ENCODE peak calls at places on chromosomes 16 and 17, in nine cellular contexts. One of them, this sample, is unnamed. For H3K4me1, the result is how much of the 10 kb centered on the place peaks cover.

GRCh38 chr16:69859105-69859969 is 91.8 kb upstream of the CLEC18A start:
- ATAC-seq in RWPE2: peak
- ATAC-seq in upper lobe of right lung: peak
- ATAC-seq in left lung: peak
- ATAC-seq in lower lobe of right lung: peak
- ATAC-seq in pancreas: peak
- ATAC-seq in PC-3: peak
- ATAC-seq in HCT116: peak
- ATAC-seq in upper lobe of left lung: no peak
- ATAC-seq in this sample: no peak

GRCh38 chr17:2797226-2797625 is 988 bp downstream of the RAP1GAP2 start:
- ATAC-seq in PC-3: no peak
- ATAC-seq in RWPE2: no peak
- ATAC-seq in HCT116: no peak
- ATAC-seq in upper lobe of left lung: no peak
- ATAC-seq in left lung: no peak
- ATAC-seq in pancreas: peak
- ATAC-seq in upper lobe of right lung: no peak
- ATAC-seq in lower lobe of right lung: no peak
- ATAC-seq in this sample: no peak

GRCh38 chr17:30336369-30337171 is 2.7 kb upstream of the TMIGD1 start:
- ATAC-seq in pancreas: peak
- ATAC-seq in RWPE2: no peak
- ATAC-seq in upper lobe of right lung: peak
- ATAC-seq in HCT116: peak
- ATAC-seq in lower lobe of right lung: peak
- ATAC-seq in left lung: peak
- ATAC-seq in upper lobe of left lung: peak
- ATAC-seq in PC-3: peak
- ATAC-seq in this sample: no peak

GRCh38 chr17:40953876-40954275 is 12.9 kb downstream of the KRT39 start:
- ATAC-seq in PC-3: peak
- ATAC-seq in RWPE2: peak
- ATAC-seq in lower lobe of right lung: no peak
- ATAC-seq in left lung: no peak
- ATAC-seq in HCT116: no peak
- ATAC-seq in upper lobe of right lung: no peak
- ATAC-seq in pancreas: peak
- ATAC-seq in upper lobe of left lung: no peak
- ATAC-seq in this sample: no peak

GRCh38 chr17:4834621-4835020 is 1.5 kb downstream of the MINK1 start:
- ATAC-seq in pancreas: peak
- ATAC-seq in HCT116: no peak
- ATAC-seq in upper lobe of left lung: no peak
- ATAC-seq in PC-3: no peak
- ATAC-seq in left lung: no peak
- ATAC-seq in RWPE2: peak
- ATAC-seq in upper lobe of right lung: no peak
- ATAC-seq in lower lobe of right lung: no peak
- ATAC-seq in this sample: no peak

GRCh38 chr17:7572338-7572587 is 7.2 kb upstream of the CD68 start:
- ATAC-seq in HCT116: no peak
- ATAC-seq in RWPE2: no peak
- ATAC-seq in upper lobe of left lung: no peak
- ATAC-seq in upper lobe of right lung: no peak
- ATAC-seq in lower lobe of right lung: no peak
- ATAC-seq in PC-3: no peak
- ATAC-seq in pancreas: no peak
- ATAC-seq in left lung: no peak
- ATAC-seq in this sample: no peak

GRCh38 chr17:79027925-79028491 is 4.0 kb downstream of the C1QTNF1 start:
- ATAC-seq in HCT116: no peak
- ATAC-seq in upper lobe of right lung: peak
- ATAC-seq in left lung: no peak
- ATAC-seq in upper lobe of left lung: no peak
- ATAC-seq in RWPE2: no peak
- ATAC-seq in PC-3: no peak
- ATAC-seq in pancreas: peak
- ATAC-seq in lower lobe of right lung: no peak
- ATAC-seq in this sample: peak

GRCh38 chr16:56710181-56710737 is 19.7 kb upstream of the NUP93 start:
- ATAC-seq in lower lobe of right lung: no peak
- ATAC-seq in upper lobe of right lung: no peak
- ATAC-seq in PC-3: no peak
- ATAC-seq in RWPE2: no peak
- ATAC-seq in upper lobe of left lung: peak
- ATAC-seq in HCT116: no peak
- ATAC-seq in left lung: no peak
- ATAC-seq in pancreas: no peak
- ATAC-seq in this sample: no peak

GRCh38 chr16:57331355-57331754 is 27.2 kb upstream of the CCL22 start:
- ATAC-seq in PC-3: no peak
- ATAC-seq in pancreas: no peak
- ATAC-seq in upper lobe of right lung: no peak
- ATAC-seq in left lung: no peak
- ATAC-seq in upper lobe of left lung: no peak
- ATAC-seq in lower lobe of right lung: no peak
- ATAC-seq in RWPE2: no peak
- ATAC-seq in HCT116: no peak
- ATAC-seq in this sample: no peak

GRCh38 chr16:61617214-61617783 is 418.9 kb downstream of the CDH8 start:
- ATAC-seq in left lung: no peak
- ATAC-seq in upper lobe of right lung: no peak
- ATAC-seq in pancreas: no peak
- ATAC-seq in PC-3: no peak
- ATAC-seq in RWPE2: no peak
- ATAC-seq in upper lobe of left lung: no peak
- ATAC-seq in lower lobe of right lung: no peak
- ATAC-seq in HCT116: no peak
- ATAC-seq in this sample: no peak

GRCh38 chr16:67562526-67562917 is at the start of gene CTCF:
- ATAC-seq in upper lobe of left lung: peak
- ATAC-seq in left lung: peak
- ATAC-seq in RWPE2: peak
- ATAC-seq in pancreas: peak
- ATAC-seq in lower lobe of right lung: peak
- ATAC-seq in HCT116: peak
- ATAC-seq in PC-3: peak
- ATAC-seq in upper lobe of right lung: peak
- ATAC-seq in this sample: peak

GRCh38 chr16:89002851-89003830 is 26.1 kb upstream of the CBFA2T3 start:
- ATAC-seq in pancreas: no peak
- ATAC-seq in lower lobe of right lung: no peak
- ATAC-seq in RWPE2: no peak
- ATAC-seq in PC-3: no peak
- ATAC-seq in HCT116: no peak
- ATAC-seq in upper lobe of left lung: no peak
- ATAC-seq in upper lobe of right lung: no peak
- ATAC-seq in left lung: no peak
- ATAC-seq in this sample: no peak

GRCh38 chr16:86022381-86022960 is 123.5 kb downstream of the IRF8 start:
- ATAC-seq in lower lobe of right lung: no peak
- ATAC-seq in RWPE2: no peak
- ATAC-seq in left lung: no peak
- ATAC-seq in upper lobe of left lung: no peak
- ATAC-seq in upper lobe of right lung: no peak
- ATAC-seq in HCT116: no peak
- ATAC-seq in PC-3: no peak
- ATAC-seq in pancreas: no peak
- ATAC-seq in this sample: no peak

GRCh38 chr16:86018487-86018886 is 119.5 kb downstream of the IRF8 start:
- ATAC-seq in HCT116: no peak
- ATAC-seq in left lung: peak
- ATAC-seq in PC-3: no peak
- ATAC-seq in upper lobe of left lung: peak
- ATAC-seq in RWPE2: no peak
- ATAC-seq in pancreas: peak
- ATAC-seq in upper lobe of right lung: peak
- ATAC-seq in lower lobe of right lung: peak
- ATAC-seq in this sample: peak

GRCh38 chr16:86016201-86016965 is 117.4 kb downstream of the IRF8 start:
- ATAC-seq in PC-3: peak
- ATAC-seq in lower lobe of right lung: peak
- ATAC-seq in left lung: peak
- ATAC-seq in upper lobe of left lung: no peak
- ATAC-seq in HCT116: peak
- ATAC-seq in pancreas: peak
- ATAC-seq in RWPE2: no peak
- ATAC-seq in upper lobe of right lung: peak
- ATAC-seq in this sample: peak

GRCh38 chr16:86020971-86021370 is 122.0 kb downstream of the IRF8 start:
- ATAC-seq in upper lobe of left lung: no peak
- ATAC-seq in lower lobe of right lung: no peak
- ATAC-seq in pancreas: no peak
- ATAC-seq in upper lobe of right lung: no peak
- ATAC-seq in RWPE2: no peak
- ATAC-seq in PC-3: no peak
- ATAC-seq in left lung: no peak
- ATAC-seq in HCT116: no peak
- ATAC-seq in this sample: no peak

DNA sequence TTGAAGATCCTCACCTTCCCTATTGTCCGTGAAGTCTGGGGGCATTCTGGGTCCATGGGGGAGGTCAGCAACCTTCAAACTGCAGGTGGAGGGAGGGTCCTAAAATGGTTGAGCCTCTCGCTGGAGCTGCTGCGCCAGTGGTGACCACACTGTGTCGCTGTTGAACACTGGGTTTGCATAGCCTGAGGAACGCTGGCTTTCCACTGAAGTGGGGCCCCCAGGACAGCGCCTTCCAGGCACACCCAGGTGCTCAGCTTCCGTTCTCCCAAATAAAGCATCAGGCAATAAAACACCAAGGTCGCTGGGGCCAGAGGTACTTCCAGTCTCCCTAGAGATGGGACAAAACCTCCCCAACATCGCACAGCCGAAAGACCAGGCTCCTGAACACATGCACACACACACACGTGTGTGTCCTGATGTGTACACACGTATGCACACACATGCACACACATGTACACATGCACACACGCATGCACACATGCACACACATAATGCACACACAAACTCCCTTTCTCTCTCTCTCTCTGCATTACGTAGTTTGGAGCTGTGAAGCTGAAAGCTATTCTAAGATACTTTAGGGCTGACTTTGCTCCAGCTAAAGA is 120.6 kb downstream of the IRF8 start:
- ATAC-seq in pancreas: no peak
- ATAC-seq in HCT116: no peak
- ATAC-seq in RWPE2: no peak
- ATAC-seq in upper lobe of right lung: no peak
- ATAC-seq in PC-3: no peak
- ATAC-seq in upper lobe of left lung: no peak
- ATAC-seq in lower lobe of right lung: no peak
- ATAC-seq in left lung: no peak
- ATAC-seq in this sample: no peak
- TF ChIP-seq CTCF in pancreas: no peak
- TF ChIP-seq CTCF in HCT116: peak
- TF ChIP-seq CTCF in RWPE2: peak
- TF ChIP-seq CTCF in upper lobe of right lung: peak
- TF ChIP-seq CTCF in PC-3: peak
- TF ChIP-seq CTCF in upper lobe of left lung: no peak
- TF ChIP-seq CTCF in lower lobe of right lung: peak
- TF ChIP-seq CTCF in left lung: no peak
- TF ChIP-seq CTCF in this sample: no peak

GRCh38 chr17:81040791-81041337 is 5.9 kb downstream of the BAIAP2 start:
- ATAC-seq in upper lobe of right lung: no peak
- ATAC-seq in pancreas: no peak
- ATAC-seq in left lung: no peak
- ATAC-seq in lower lobe of right lung: no peak
- ATAC-seq in PC-3: no peak
- ATAC-seq in HCT116: peak
- ATAC-seq in upper lobe of left lung: no peak
- ATAC-seq in RWPE2: no peak
- ATAC-seq in this sample: no peak
- H3K4me1 ChIP-seq in upper lobe of right lung: half or more
- H3K4me1 ChIP-seq in pancreas: under half
- H3K4me1 ChIP-seq in left lung: half or more
- H3K4me1 ChIP-seq in lower lobe of right lung: half or more
- H3K4me1 ChIP-seq in PC-3: half or more
- H3K4me1 ChIP-seq in HCT116: half or more
- H3K4me1 ChIP-seq in upper lobe of left lung: half or more
- H3K4me1 ChIP-seq in RWPE2: half or more
- H3K4me1 ChIP-seq in this sample: under half

DNA sequence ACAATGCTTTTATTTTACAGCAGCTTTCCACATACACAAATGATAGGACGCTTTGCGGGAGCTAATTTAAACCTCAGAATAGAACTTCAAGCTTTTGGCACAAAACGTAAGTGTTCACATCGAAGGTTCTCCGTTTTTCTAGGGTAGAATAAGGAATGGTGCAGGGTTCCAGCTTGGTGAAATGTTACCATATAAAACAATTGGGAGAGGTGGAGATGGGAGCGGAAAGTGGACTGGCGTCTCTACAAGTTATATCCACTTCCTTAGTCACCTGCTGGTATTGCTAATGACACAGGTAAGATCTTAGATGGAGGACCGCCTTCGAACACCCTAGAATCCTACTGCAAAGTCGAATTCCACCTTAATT is 1.7 kb upstream of the NXN start:
- ATAC-seq in pancreas: no peak
- ATAC-seq in RWPE2: no peak
- ATAC-seq in lower lobe of right lung: no peak
- ATAC-seq in upper lobe of right lung: no peak
- ATAC-seq in upper lobe of left lung: no peak
- ATAC-seq in HCT116: no peak
- ATAC-seq in PC-3: no peak
- ATAC-seq in left lung: no peak
- ATAC-seq in this sample: no peak
- TF ChIP-seq CTCF in pancreas: no peak
- TF ChIP-seq CTCF in RWPE2: peak
- TF ChIP-seq CTCF in lower lobe of right lung: no peak
- TF ChIP-seq CTCF in upper lobe of right lung: no peak
- TF ChIP-seq CTCF in upper lobe of left lung: no peak
- TF ChIP-seq CTCF in HCT116: no peak
- TF ChIP-seq CTCF in PC-3: no peak
- TF ChIP-seq CTCF in left lung: no peak
- TF ChIP-seq CTCF in this sample: no peak

DNA sequence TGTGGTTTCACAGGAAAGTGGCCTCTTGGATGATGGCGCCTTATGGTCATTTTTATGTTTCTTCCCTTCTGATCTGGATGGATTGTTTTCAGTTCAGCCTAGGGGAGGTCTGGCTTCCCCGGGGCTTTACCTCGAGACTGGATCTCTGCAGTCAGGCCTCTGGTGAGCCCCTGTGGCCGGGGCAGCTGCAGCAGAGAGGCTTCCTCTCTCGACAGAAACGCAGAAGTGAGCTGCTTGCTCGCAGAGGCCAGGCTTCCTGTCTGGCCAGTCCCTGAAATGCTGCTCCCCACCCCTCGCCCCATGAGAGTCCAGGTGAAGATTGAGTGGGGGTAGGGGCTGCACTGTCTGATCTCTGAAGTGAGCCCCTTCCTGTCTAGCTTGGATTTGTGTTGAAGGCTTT is 44.0 kb downstream of the PLCG2 start:
- ATAC-seq in lower lobe of right lung: peak
- ATAC-seq in left lung: peak
- ATAC-seq in RWPE2: no peak
- ATAC-seq in PC-3: no peak
- ATAC-seq in pancreas: no peak
- ATAC-seq in upper lobe of left lung: peak
- ATAC-seq in HCT116: no peak
- ATAC-seq in upper lobe of right lung: peak
- ATAC-seq in this sample: no peak
- H3K4me1 ChIP-seq in lower lobe of right lung: under half
- H3K4me1 ChIP-seq in left lung: under half
- H3K4me1 ChIP-seq in RWPE2: under half
- H3K4me1 ChIP-seq in PC-3: under half
- H3K4me1 ChIP-seq in pancreas: under half
- H3K4me1 ChIP-seq in upper lobe of left lung: under half
- H3K4me1 ChIP-seq in HCT116: under half
- H3K4me1 ChIP-seq in upper lobe of right lung: under half
- H3K4me1 ChIP-seq in this sample: under half

This sample was measured in gastroesophageal sphincter.